ENCODE peak calls at places on chromosomes 5 and 9, in ten cellular contexts. B, F, P, J, W, V, Q, M, S and U are unnamed samples.

GRCh38 chr5:454936-455335 is 12.0 kb downstream of the EXOC3 start:
- DNase-seq in B (peak; percentile 41), F (peak; percentile 57), P (no peak), J (no peak), W (no peak), V (no peak), Q (no peak), M (no peak), S (no peak), U (no peak)

GRCh38 chr9:93911871-93912554 is 43.1 kb downstream of the BARX1 start:
- DNase-seq in B (no peak), F (no peak), P (no peak), J (no peak), W (no peak), V (no peak), Q (peak; percentile 8), M (no peak), S (no peak), U (no peak)

GRCh38 chr9:19999491-20000057 is 210.7 kb upstream of the SLC24A2 start:
- DNase-seq in B (no peak), F (no peak), P (peak; percentile 98), J (peak; percentile 71), W (no peak), V (no peak), Q (peak; percentile 96), M (no peak), S (no peak), U (peak; percentile 97)

GRCh38 chr9:114172981-114173833 is 17.9 kb downstream of the COL27A1 start:
- DNase-seq in B (no peak), F (no peak), P (no peak), J (peak; percentile 37), W (no peak), V (no peak), Q (peak; percentile 75), M (no peak), S (no peak), U (peak; percentile 81)

GRCh38 chr5:118580959-118581358 is 407.4 kb downstream of the DTWD2 start:
- DNase-seq in B (no peak), F (no peak), P (no peak), J (peak; percentile 6), W (no peak), V (no peak), Q (peak; percentile 43), M (no peak), S (no peak), U (peak; percentile 30)

GRCh38 chr5:76604838-76605237 is 18.4 kb downstream of the F2RL2 start:
- DNase-seq in B (no peak), F (no peak), P (peak; percentile 81), J (peak; percentile 51), W (no peak), V (no peak), Q (peak; percentile 78), M (no peak), S (no peak), U (no peak)

GRCh38 chr5:149141957-149142851 is 911 bp downstream of the ABLIM3 start:
- DNase-seq in B (peak; percentile 53), F (peak; percentile 76), P (peak; percentile 48), J (peak; percentile 25), W (peak; percentile 62), V (no peak), Q (peak; percentile 50), M (no peak), S (no peak), U (no peak)

GRCh38 chr9:108759835-108760234 is 96.0 kb downstream of the ACTL7B start:
- DNase-seq in B (no peak), F (no peak), P (no peak), J (no peak), W (no peak), V (peak; percentile 40), Q (no peak), M (no peak), S (no peak), U (no peak)

GRCh38 chr5:146474040-146474439 is 26.9 kb downstream of the TCERG1 start:
- DNase-seq in B (no peak), F (no peak), P (no peak), J (no peak), W (no peak), V (no peak), Q (no peak), M (no peak), S (no peak), U (no peak)

GRCh38 chr9:81814794-81815464 is 113.3 kb upstream of the SPATA31D4 start:
- DNase-seq in B (no peak), F (no peak), P (peak; percentile 18), J (no peak), W (no peak), V (no peak), Q (no peak), M (no peak), S (no peak), U (no peak)

GRCh38 chr5:143400541-143401252 is 2.8 kb downstream of the NR3C1 start:
- DNase-seq in B (no peak), F (no peak), P (peak; percentile 66), J (peak; percentile 45), W (peak; percentile 45), V (no peak), Q (peak; percentile 77), M (no peak), S (no peak), U (peak; percentile 12)
- H3K4me3 ChIP-seq in B (peak overlapping the region; percentile 70), F (peak overlapping the region; percentile 91), P (peak overlapping the region; percentile 12), J (no peak overlapping the region), W (peak overlapping the region; percentile 92), V (peak overlapping the region; percentile 66), Q (peak overlapping the region; percentile 88), M (no peak overlapping the region), S (no peak overlapping the region), U (peak overlapping the region; percentile 85)

DNA sequence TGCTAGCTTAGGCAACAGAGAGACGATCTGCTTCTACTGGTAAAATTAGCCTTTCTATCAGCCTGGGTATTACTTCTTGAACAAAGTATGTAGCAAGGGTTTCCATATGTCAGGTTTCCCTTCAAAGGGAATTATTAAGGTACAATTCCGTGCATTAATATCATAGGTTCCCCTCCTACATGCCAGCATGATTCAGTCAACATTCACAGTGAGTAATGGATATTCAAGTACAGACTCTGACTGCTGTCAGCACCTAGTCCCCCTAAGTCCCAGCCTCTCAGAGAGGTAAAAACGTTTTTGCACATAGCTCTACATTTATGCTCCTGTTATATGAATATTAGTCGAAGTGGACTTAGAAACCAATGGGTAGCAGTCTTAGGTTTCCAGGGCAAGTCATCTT is 322.4 kb upstream of the CCNG1 start:
- DNase-seq in B (no peak), F (no peak), P (no peak), J (no peak), W (no peak), V (no peak), Q (no peak), M (no peak), S (no peak), U (no peak)
- TF ChIP-seq CTCF in B (no peak), F (no peak), P (no peak), J (no peak), W (no peak), V (no peak), Q (no peak), M (no peak), S (no peak), U (no peak)

DNA sequence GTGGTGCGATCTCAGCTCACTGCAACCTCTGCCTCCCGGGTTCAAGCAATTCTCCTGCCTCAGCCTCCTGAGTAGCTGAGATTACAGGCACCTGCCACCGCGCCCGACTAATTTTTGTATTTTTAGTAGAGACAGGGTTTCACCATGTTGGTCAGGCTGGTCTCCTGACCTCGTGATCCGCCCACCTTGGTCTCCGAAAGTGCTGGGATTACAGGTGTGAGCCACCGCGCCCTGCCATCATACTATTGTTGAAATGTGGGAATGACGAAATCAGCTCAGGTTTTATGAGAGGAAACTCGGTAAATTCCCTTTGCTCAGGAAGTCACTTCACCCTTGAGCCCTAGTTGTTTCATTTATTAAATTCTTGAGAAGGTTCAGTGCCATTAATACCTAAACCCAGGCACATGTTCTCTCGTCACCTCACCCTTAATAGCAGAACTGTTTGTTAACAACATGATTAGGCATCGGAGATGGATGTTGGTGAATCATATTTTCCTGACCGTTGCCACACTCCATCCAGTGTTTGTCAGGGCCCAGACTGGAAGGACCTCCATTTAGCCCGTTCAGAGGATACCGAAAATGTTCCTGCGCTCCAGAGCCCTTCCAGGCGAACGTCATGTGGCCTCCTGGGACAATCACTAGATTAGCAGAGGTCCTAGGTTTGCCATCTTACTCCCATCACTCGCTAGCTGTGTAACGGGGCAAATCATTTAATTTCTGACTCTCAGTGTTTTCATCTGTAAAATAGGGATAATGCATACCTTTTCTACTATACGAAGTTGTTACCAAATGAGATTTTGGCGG is 20.0 kb upstream of the CREBRF start:
- DNase-seq in B (peak; percentile 50), F (no peak), P (peak; percentile 41), J (no peak), W (no peak), V (no peak), Q (no peak), M (no peak), S (no peak), U (no peak)
- H3K4me3 ChIP-seq in B (no peak overlapping the region), F (no peak overlapping the region), P (no peak overlapping the region), J (no peak overlapping the region), W (no peak overlapping the region), V (no peak overlapping the region), Q (no peak overlapping the region), M (peak overlapping the region; percentile 19), S (no peak overlapping the region), U (no peak overlapping the region)

GRCh38 chr5:66829826-66830225 is 233.6 kb downstream of the MAST4 start:
- DNase-seq in B (no peak), F (no peak), P (peak; percentile 95), J (peak; percentile 77), W (no peak), V (no peak), Q (peak; percentile 44), M (no peak), S (no peak), U (peak; percentile 67)

GRCh38 chr5:66826696-66827095 is 230.5 kb downstream of the MAST4 start:
- DNase-seq in B (no peak), F (no peak), P (no peak), J (no peak), W (no peak), V (no peak), Q (no peak), M (no peak), S (no peak), U (no peak)

GRCh38 chr5:66828046-66828550 is 231.9 kb downstream of the MAST4 start:
- DNase-seq in B (no peak), F (no peak), P (no peak), J (no peak), W (no peak), V (no peak), Q (no peak), M (no peak), S (no peak), U (no peak)

GRCh38 chr5:66828551-66829421 is 232.6 kb downstream of the MAST4 start:
- DNase-seq in B (peak; percentile 82), F (peak; percentile 82), P (peak; percentile 92), J (peak; percentile 82), W (peak; percentile 30), V (peak; percentile 62), Q (peak; percentile 64), M (peak; percentile 37), S (peak; percentile 64), U (peak; percentile 57)

DNA sequence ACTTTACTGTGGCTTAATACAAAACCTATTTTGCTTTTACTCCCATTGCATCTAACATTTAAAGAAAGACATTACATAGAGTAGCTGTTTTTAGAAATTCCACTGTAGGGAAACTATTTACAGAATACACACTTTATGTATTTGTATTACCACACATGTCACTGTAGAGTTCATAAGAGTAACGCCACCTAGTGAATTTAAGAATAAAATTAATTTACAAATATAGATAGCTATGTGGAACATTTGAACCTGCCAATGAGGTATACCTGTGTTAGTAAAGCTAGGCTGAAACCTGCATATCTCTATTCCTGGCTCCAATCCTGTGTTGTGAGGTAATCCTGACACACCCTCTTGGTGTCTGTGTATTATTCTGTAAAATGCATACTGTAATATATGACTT is 234.4 kb downstream of the MAST4 start:
- DNase-seq in B (no peak), F (no peak), P (peak; percentile 43), J (peak; percentile 10), W (no peak), V (no peak), Q (no peak), M (no peak), S (no peak), U (no peak)
- TF ChIP-seq CTCF in B (no peak), F (no peak), P (no peak), J (peak; percentile 23), W (peak; percentile 21), V (no peak), Q (peak; percentile 9), M (no peak), S (no peak), U (no peak)